ENCODE peak calls at places on chromosomes 6 and 20, in seven cellular contexts. One of them, this sample, is unnamed.

GRCh38 chr20:37534401-37535157 is 6.9 kb upstream of the BLCAP start:
- DNase-seq in T-helper 1 cell: no peak
- DNase-seq in GM12878: peak; percentile 90
- DNase-seq in COR-L47: peak; percentile 45
- DNase-seq in GM12865: peak; percentile 92
- DNase-seq in amniotic stem cell: peak; percentile 37
- DNase-seq in stimulated activated CD8-positive, alpha-beta memory T cell treated with anti-CD3 and anti-CD28 coated beads, Interleukin-4, amount 100 ng/mL, for 1 hour: no peak
- DNase-seq in this sample: peak; percentile 57

GRCh38 chr6:111148110-111148509 is 60.8 kb downstream of the SLC16A10 start:
- DNase-seq in GM12878: no peak
- DNase-seq in amniotic stem cell: no peak
- DNase-seq in stimulated activated CD8-positive, alpha-beta memory T cell treated with anti-CD3 and anti-CD28 coated beads, Interleukin-4, amount 100 ng/mL, for 1 hour: no peak
- DNase-seq in T-helper 1 cell: no peak
- DNase-seq in COR-L47: no peak
- DNase-seq in GM12865: no peak
- DNase-seq in this sample: no peak

GRCh38 chr20:50048420-50049166 is 64.4 kb downstream of the UBE2V1 start:
- DNase-seq in COR-L47: no peak
- DNase-seq in amniotic stem cell: no peak
- DNase-seq in GM12865: no peak
- DNase-seq in stimulated activated CD8-positive, alpha-beta memory T cell treated with anti-CD3 and anti-CD28 coated beads, Interleukin-4, amount 100 ng/mL, for 1 hour: peak; percentile 15
- DNase-seq in T-helper 1 cell: no peak
- DNase-seq in GM12878: no peak
- DNase-seq in this sample: peak; percentile 55

GRCh38 chr20:57178582-57179112 is 87.8 kb downstream of the BMP7 start:
- DNase-seq in GM12878: no peak
- DNase-seq in COR-L47: no peak
- DNase-seq in amniotic stem cell: no peak
- DNase-seq in T-helper 1 cell: no peak
- DNase-seq in GM12865: no peak
- DNase-seq in stimulated activated CD8-positive, alpha-beta memory T cell treated with anti-CD3 and anti-CD28 coated beads, Interleukin-4, amount 100 ng/mL, for 1 hour: no peak
- DNase-seq in this sample: no peak

GRCh38 chr6:5855787-5856186 is 150.9 kb downstream of the NRN1 start:
- DNase-seq in T-helper 1 cell: no peak
- DNase-seq in stimulated activated CD8-positive, alpha-beta memory T cell treated with anti-CD3 and anti-CD28 coated beads, Interleukin-4, amount 100 ng/mL, for 1 hour: no peak
- DNase-seq in COR-L47: no peak
- DNase-seq in GM12878: no peak
- DNase-seq in amniotic stem cell: no peak
- DNase-seq in GM12865: no peak
- DNase-seq in this sample: no peak

GRCh38 chr20:50425076-50425475 is 85.1 kb upstream of the PTPN1 start:
- DNase-seq in amniotic stem cell: no peak
- DNase-seq in GM12865: peak; percentile 18
- DNase-seq in stimulated activated CD8-positive, alpha-beta memory T cell treated with anti-CD3 and anti-CD28 coated beads, Interleukin-4, amount 100 ng/mL, for 1 hour: no peak
- DNase-seq in T-helper 1 cell: no peak
- DNase-seq in COR-L47: no peak
- DNase-seq in GM12878: no peak
- DNase-seq in this sample: no peak

GRCh38 chr6:42294759-42295158 is 77.1 kb upstream of the MRPS10 start:
- DNase-seq in stimulated activated CD8-positive, alpha-beta memory T cell treated with anti-CD3 and anti-CD28 coated beads, Interleukin-4, amount 100 ng/mL, for 1 hour: no peak
- DNase-seq in COR-L47: no peak
- DNase-seq in T-helper 1 cell: no peak
- DNase-seq in GM12878: no peak
- DNase-seq in GM12865: no peak
- DNase-seq in amniotic stem cell: peak; percentile 16
- DNase-seq in this sample: no peak

GRCh38 chr6:3911130-3911529 is 62.0 kb downstream of the FAM50B start:
- DNase-seq in COR-L47: no peak
- DNase-seq in amniotic stem cell: no peak
- DNase-seq in stimulated activated CD8-positive, alpha-beta memory T cell treated with anti-CD3 and anti-CD28 coated beads, Interleukin-4, amount 100 ng/mL, for 1 hour: no peak
- DNase-seq in T-helper 1 cell: no peak
- DNase-seq in GM12865: no peak
- DNase-seq in GM12878: no peak
- DNase-seq in this sample: no peak

GRCh38 chr6:70686548-70687133 is 19.0 kb downstream of the SMAP1 start:
- DNase-seq in COR-L47: peak; percentile 2
- DNase-seq in T-helper 1 cell: no peak
- DNase-seq in amniotic stem cell: no peak
- DNase-seq in stimulated activated CD8-positive, alpha-beta memory T cell treated with anti-CD3 and anti-CD28 coated beads, Interleukin-4, amount 100 ng/mL, for 1 hour: no peak
- DNase-seq in GM12878: no peak
- DNase-seq in GM12865: peak; percentile 47
- DNase-seq in this sample: no peak